ENCODE peak calls at places on chromosomes 6 and 20, in eight cellular contexts. M is suprapubic skin; Q is AG09319; J is astrocyte of the spinal cord; T is Panc1; S is osteocyte; L is CD8-positive, alpha-beta T cell; U is fibroblast of mammary gland. C is an unnamed sample.

GRCh38 chr20:5069141-5069806 is 50.5 kb downstream of the PCNA start:
- DNase-seq in Q (no peak), J (no peak), T (no peak), M (no peak), S (no peak), L (no peak), U (no peak), C (no peak)

GRCh38 chr6:145132709-145133108 is 602.6 kb downstream of the EPM2A start:
- DNase-seq in Q (no peak), U (no peak), L (no peak), T (no peak), J (no peak), S (no peak), M (no peak), C (no peak)

GRCh38 chr6:36139431-36139830 is 9.1 kb downstream of the MAPK13 start:
- DNase-seq in T (no peak), U (no peak), J (no peak), M (no peak), S (no peak), Q (no peak), L (no peak), C (no peak)

GRCh38 chr6:136103763-136104311 is 146.3 kb downstream of the MTFR2 start:
- DNase-seq in J (no peak), M (no peak), U (peak), T (no peak), Q (no peak), S (no peak), L (no peak), C (no peak)

GRCh38 chr20:18263723-18264122 is 24.6 kb upstream of the ZNF133 start:
- DNase-seq in S (no peak), J (peak), U (peak), Q (no peak), L (no peak), T (no peak), M (no peak), C (no peak)

GRCh38 chr6:30769088-30769852 is 24.9 kb upstream of the IER3 start:
- DNase-seq in S (peak), J (peak), L (no peak), Q (peak), T (peak), U (peak), M (no peak), C (peak)

GRCh38 chr20:9200620-9201019 is 131.7 kb downstream of the PLCB4 start:
- DNase-seq in Q (no peak), L (no peak), M (no peak), T (no peak), U (peak), S (no peak), J (peak), C (peak)

GRCh38 chr6:142008776-142009175 is 123.9 kb upstream of the GJE1 start:
- DNase-seq in U (no peak), Q (no peak), M (no peak), J (no peak), S (no peak), T (no peak), L (no peak), C (no peak)

GRCh38 chr20:62940875-62941274 is 2.9 kb downstream of the GID8 start:
- DNase-seq in T (no peak), Q (no peak), J (no peak), L (no peak), S (no peak), M (no peak), U (no peak), C (peak)

GRCh38 chr6:40227735-40228134 is 293.5 kb upstream of the MOCS1 start:
- DNase-seq in L (no peak), M (no peak), U (no peak), Q (no peak), J (no peak), T (no peak), S (no peak), C (no peak)

GRCh38 chr20:64233725-64234124 is 21.8 kb upstream of the PCMTD2 start:
- DNase-seq in L (no peak), U (no peak), T (no peak), J (no peak), Q (no peak), S (no peak), M (no peak), C (peak)

GRCh38 chr6:20379231-20379630 is 22.4 kb upstream of the E2F3 start:
- DNase-seq in S (no peak), Q (no peak), M (no peak), J (no peak), T (no peak), L (no peak), U (no peak), C (no peak)

GRCh38 chr6:8070718-8071117 is 6.5 kb upstream of the BLOC1S5 start:
- DNase-seq in U (no peak), M (no peak), T (no peak), S (no peak), L (no peak), Q (no peak), J (no peak), C (no peak)

GRCh38 chr6:20873425-20874190 is 339.4 kb downstream of the CDKAL1 start:
- DNase-seq in T (no peak), J (peak), Q (no peak), M (no peak), S (no peak), U (peak), L (no peak), C (no peak)

GRCh38 chr6:130697661-130698535 is 129.3 kb upstream of the SMLR1 start:
- DNase-seq in M (no peak), T (peak), J (peak), L (peak), S (no peak), U (peak), Q (peak), C (no peak)

GRCh38 chr20:49674383-49675352 is 39.0 kb downstream of the B4GALT5 start:
- DNase-seq in L (no peak), Q (no peak), J (peak), T (no peak), U (peak), S (no peak), M (no peak), C (no peak)

GRCh38 chr6:134080171-134080795 is 27.9 kb upstream of the SLC2A12 start:
- DNase-seq in M (no peak), U (no peak), Q (no peak), J (no peak), S (no peak), L (no peak), T (no peak), C (no peak)

GRCh38 chr6:113082691-113083090 is 735.6 kb downstream of the RFPL4B start:
- DNase-seq in Q (peak), S (no peak), T (no peak), U (peak), J (peak), M (no peak), L (no peak), C (no peak)

GRCh38 chr20:10705801-10706459 is 32.1 kb upstream of the JAG1 start:
- DNase-seq in S (no peak), Q (no peak), T (peak), M (no peak), U (no peak), J (no peak), L (no peak), C (peak)

GRCh38 chr6:70103798-70104197 is 199.1 kb downstream of the COL9A1 start:
- DNase-seq in L (no peak), T (no peak), Q (no peak), U (peak), J (no peak), S (no peak), M (no peak), C (no peak)

GRCh38 chr20:36275011-36275410 is 31.1 kb upstream of the DLGAP4 start:
- DNase-seq in U (no peak), T (no peak), Q (no peak), L (no peak), J (no peak), M (no peak), S (peak), C (peak)

GRCh38 chr6:10890151-10890550 is 3.3 kb downstream of the SYCP2L start:
- DNase-seq in Q (no peak), J (no peak), T (no peak), U (no peak), M (no peak), S (no peak), L (no peak), C (no peak)

GRCh38 chr6:157595768-157596167 is 214.8 kb downstream of the ZDHHC14 start:
- DNase-seq in Q (no peak), S (peak), M (no peak), J (no peak), L (no peak), T (no peak), U (no peak), C (no peak)

GRCh38 chr20:59240006-59240405 is 60.4 kb upstream of the EDN3 start:
- DNase-seq in M (no peak), L (no peak), Q (no peak), T (no peak), S (no peak), U (no peak), J (no peak), C (no peak)

GRCh38 chr20:64106981-64107735 is at the start of gene NPBWR2:
- DNase-seq in T (no peak), Q (no peak), L (no peak), M (peak), J (no peak), U (no peak), S (no peak), C (peak)

GRCh38 chr6:8182209-8182845 is 80.0 kb upstream of the EEF1E1 start:
- DNase-seq in M (no peak), T (no peak), Q (no peak), L (no peak), S (no peak), J (no peak), U (peak), C (no peak)

GRCh38 chr6:27127874-27128795 is 119.4 kb upstream of the PRSS16 start:
- DNase-seq in S (no peak), L (no peak), U (no peak), M (no peak), Q (no peak), J (peak), T (no peak), C (no peak)

GRCh38 chr6:9563996-9564395 is 850.9 kb downstream of the TFAP2A start:
- DNase-seq in S (no peak), T (no peak), U (no peak), J (no peak), Q (no peak), M (no peak), L (no peak), C (no peak)

GRCh38 chr6:153131037-153131981 is at the start of gene RGS17:
- DNase-seq in T (no peak), J (peak), U (peak), M (no peak), L (no peak), S (peak), Q (peak), C (peak)

GRCh38 chr6:40789143-40789764 is 202.1 kb upstream of the LRFN2 start:
- DNase-seq in T (no peak), L (no peak), Q (no peak), U (no peak), M (no peak), S (no peak), J (no peak), C (no peak)

DNA sequence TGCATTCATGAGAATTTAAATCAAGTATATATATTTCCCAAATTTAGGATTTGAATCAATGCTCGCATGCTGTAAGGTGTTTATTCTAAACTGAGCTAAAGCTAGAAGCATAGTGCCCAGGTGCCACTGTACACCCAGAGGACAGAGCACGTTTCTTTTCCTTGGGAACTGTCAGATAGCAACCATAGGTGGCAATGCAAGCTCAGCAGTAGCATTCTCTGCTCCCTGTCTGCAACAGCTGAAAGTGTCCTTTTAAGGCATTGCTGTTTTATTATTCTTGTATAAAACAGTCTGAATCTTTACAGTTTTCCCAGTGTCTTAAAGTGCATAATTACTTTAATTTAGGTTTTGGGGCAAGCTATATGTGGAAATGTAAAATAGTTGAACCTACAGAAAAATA is 443.4 kb upstream of the MMS22L start:
- DNase-seq in S (no peak), Q (no peak), T (no peak), J (no peak), M (no peak), L (no peak), U (no peak), C (no peak)
- TF ChIP-seq CTCF in S (no peak), Q (no peak), T (peak), J (no peak), M (no peak), L (no peak), U (no peak), C (peak)

GRCh38 chr6:127026247-127026646 is 92.2 kb upstream of the RSPO3 start:
- DNase-seq in U (no peak), J (peak), T (no peak), L (no peak), S (no peak), Q (no peak), M (no peak), C (no peak)
- TF ChIP-seq CTCF in U (no peak), J (no peak), T (no peak), L (no peak), S (no peak), Q (no peak), M (no peak), C (no peak)

GRCh38 chr6:53297004-53297403 is 51.7 kb downstream of the ELOVL5 start:
- DNase-seq in U (no peak), L (no peak), Q (no peak), J (no peak), T (no peak), S (no peak), M (no peak), C (no peak)

GRCh38 chr6:53294095-53294494 is 54.7 kb downstream of the ELOVL5 start:
- DNase-seq in Q (no peak), T (no peak), S (no peak), U (no peak), L (no peak), M (no peak), J (no peak), C (no peak)

GRCh38 chr6:53294611-53295010 is 54.1 kb downstream of the ELOVL5 start:
- DNase-seq in L (no peak), U (no peak), J (no peak), Q (no peak), T (no peak), S (no peak), M (no peak), C (no peak)

GRCh38 chr6:53293691-53294090 is 55.1 kb downstream of the ELOVL5 start:
- DNase-seq in M (no peak), U (no peak), Q (no peak), L (no peak), J (no peak), T (no peak), S (no peak), C (no peak)

DNA sequence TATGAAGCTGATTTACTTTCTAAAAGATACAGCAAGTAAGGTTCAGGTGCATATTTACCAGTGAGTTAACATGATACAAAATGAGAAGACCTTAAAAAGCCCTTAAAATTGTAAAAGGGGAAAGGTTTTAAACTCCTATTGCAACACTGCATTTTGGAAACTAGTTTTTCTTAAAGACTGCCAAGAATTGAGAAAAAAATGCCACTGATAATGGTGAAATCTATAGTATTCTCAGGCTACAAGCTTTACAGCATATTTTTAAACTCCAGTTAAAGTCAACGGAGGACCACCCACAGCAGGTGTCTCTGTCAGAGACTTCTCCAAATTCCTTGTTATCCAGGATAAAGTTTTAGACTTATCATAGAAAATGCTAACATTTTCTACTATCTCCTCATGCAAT is 53.6 kb downstream of the ELOVL5 start:
- DNase-seq in L (no peak), T (no peak), S (no peak), J (no peak), M (no peak), U (no peak), Q (no peak), C (no peak)
- TF ChIP-seq CTCF in L (no peak), T (no peak), S (no peak), J (no peak), M (no peak), U (no peak), Q (no peak), C (no peak)

DNA sequence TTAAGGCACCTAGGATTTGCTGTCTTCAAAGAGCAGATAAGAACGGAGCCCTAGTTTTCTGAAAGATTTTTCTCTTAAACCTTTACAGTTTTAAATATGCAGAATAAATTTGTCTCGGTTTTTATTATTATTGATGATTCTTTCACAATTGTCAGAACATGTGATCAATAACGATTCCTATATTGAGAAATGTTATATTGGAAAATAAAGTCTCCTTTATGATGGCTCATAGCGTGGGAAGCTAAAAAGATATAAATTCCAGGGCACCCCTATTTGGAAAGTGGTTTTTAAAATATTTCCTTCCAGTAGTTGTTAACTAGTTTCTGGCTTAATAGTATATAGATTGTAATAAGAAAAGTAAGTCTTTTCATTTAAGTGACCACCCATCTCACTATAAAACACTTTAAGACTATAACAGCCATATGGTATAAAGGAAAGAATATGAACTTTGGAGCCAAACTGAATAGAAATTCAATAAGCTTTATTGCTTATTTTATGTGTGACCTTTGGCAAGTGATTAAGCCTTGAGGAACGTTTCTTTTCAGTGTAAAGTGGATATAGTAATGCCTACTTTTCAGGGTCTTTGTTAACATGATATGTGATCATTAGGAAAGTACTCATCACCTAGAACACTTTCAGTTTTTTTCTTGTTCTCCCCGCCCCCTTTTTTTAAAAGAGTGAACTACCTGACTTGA is 369.6 kb downstream of the LAMA2 start:
- DNase-seq in M (no peak), L (no peak), U (no peak), T (no peak), Q (no peak), S (no peak), J (no peak), C (no peak)
- TF ChIP-seq CTCF in M (no peak), L (peak), U (no peak), T (peak), Q (no peak), S (no peak), J (no peak), C (peak)

C was measured in RWPE2.